ENCODE peak calls at places on chromosome 14, in six cellular contexts. B, H, X, N, A and K are unnamed samples.

GRCh38 chr14:99248761-99249171 is 23.2 kb downstream of the BCL11B start:
- DNase-seq in B (no peak), H (no peak), X (no peak), N (no peak), A (no peak), K (no peak)

GRCh38 chr14:56694609-56695008 is 115.0 kb downstream of the TMEM260 start:
- DNase-seq in B (no peak), H (no peak), X (no peak), N (no peak), A (no peak), K (no peak)

GRCh38 chr14:35931346-35931745 is 105.2 kb downstream of the BRMS1L start:
- DNase-seq in B (no peak), H (no peak), X (no peak), N (no peak), A (no peak), K (no peak)

GRCh38 chr14:80664576-80664975 is 277.0 kb downstream of the CEP128 start:
- DNase-seq in B (no peak), H (no peak), X (no peak), N (no peak), A (no peak), K (no peak)

GRCh38 chr14:68911594-68912227 is 67.4 kb downstream of the ACTN1 start:
- DNase-seq in B (peak), H (peak), X (peak), N (no peak), A (peak), K (peak)

GRCh38 chr14:54503476-54503875 is 6.2 kb upstream of the CGRRF1 start:
- DNase-seq in B (no peak), H (no peak), X (no peak), N (no peak), A (no peak), K (no peak)

GRCh38 chr14:53391156-53391555 is 238.0 kb upstream of the DDHD1 start:
- DNase-seq in B (no peak), H (no peak), X (no peak), N (no peak), A (no peak), K (no peak)

GRCh38 chr14:101817511-101818001 is 56.0 kb downstream of the PPP2R5C start:
- DNase-seq in B (no peak), H (no peak), X (no peak), N (no peak), A (no peak), K (no peak)

GRCh38 chr14:39228044-39228443 is 5.7 kb upstream of the MIA2 start:
- DNase-seq in B (no peak), H (no peak), X (no peak), N (no peak), A (no peak), K (no peak)

GRCh38 chr14:64787619-64788018 is 83.4 kb downstream of the PLEKHG3 start:
- DNase-seq in B (no peak), H (no peak), X (no peak), N (no peak), A (no peak), K (no peak)